ENCODE peak calls at places on chromosomes 2 and 18, in eight cellular contexts. S is body of pancreas, Z is transverse colon, R is A549, T is right lobe of liver, G is K562, X is heart left ventricle, C is vagina. Y is an unnamed sample.

GRCh38 chr18:45386256-45386655 is 229.0 kb upstream of the SLC14A2 start:
- DNase-seq in S (peak), Z (peak), R (no peak), T (no peak), G (peak), X (no peak), C (no peak), Y (peak)

GRCh38 chr2:188870289-188870688 is 103.9 kb upstream of the COL3A1 start:
- DNase-seq in S (no peak), Z (no peak), R (no peak), T (no peak), G (no peak), X (no peak), C (no peak), Y (no peak)

GRCh38 chr18:8745355-8746014 is 40.1 kb downstream of the MTCL1 start:
- DNase-seq in S (no peak), Z (no peak), R (no peak), T (no peak), G (no peak), X (no peak), C (no peak), Y (no peak)

GRCh38 chr2:190105554-190105953 is 43.0 kb upstream of the MSTN start:
- DNase-seq in S (no peak), Z (no peak), R (no peak), T (no peak), G (no peak), X (no peak), C (no peak), Y (no peak)

GRCh38 chr18:34794346-34794745 is 84.2 kb downstream of the DTNA start:
- DNase-seq in S (no peak), Z (no peak), R (no peak), T (no peak), G (no peak), X (no peak), C (no peak), Y (no peak)

GRCh38 chr2:173831312-173832229 is 133.6 kb downstream of the SP3 start:
- DNase-seq in S (peak), Z (peak), R (no peak), T (no peak), G (no peak), X (peak), C (no peak), Y (no peak)

GRCh38 chr18:41875094-41875780 is 79.8 kb upstream of the PIK3C3 start:
- DNase-seq in S (no peak), Z (no peak), R (no peak), T (no peak), G (no peak), X (no peak), C (no peak), Y (no peak)

GRCh38 chr2:25401307-25402021 is 59.7 kb upstream of the DNMT3A start:
- DNase-seq in S (no peak), Z (no peak), R (no peak), T (no peak), G (no peak), X (no peak), C (no peak), Y (no peak)

GRCh38 chr2:45729753-45730512 is 78.5 kb downstream of the PRKCE start:
- DNase-seq in S (no peak), Z (no peak), R (peak), T (no peak), G (peak), X (no peak), C (no peak), Y (peak)

GRCh38 chr2:39264733-39265132 is 21.0 kb upstream of the CDKL4 start:
- DNase-seq in S (no peak), Z (no peak), R (no peak), T (no peak), G (no peak), X (no peak), C (no peak), Y (no peak)

GRCh38 chr18:23635283-23636040 is 27.2 kb downstream of the ANKRD29 start:
- DNase-seq in S (no peak), Z (no peak), R (no peak), T (no peak), G (no peak), X (no peak), C (no peak), Y (no peak)

GRCh38 chr18:23634692-23635091 is 28.0 kb downstream of the ANKRD29 start:
- DNase-seq in S (no peak), Z (no peak), R (no peak), T (no peak), G (no peak), X (no peak), C (no peak), Y (no peak)

GRCh38 chr18:23631312-23631711 is 31.4 kb downstream of the ANKRD29 start:
- DNase-seq in S (no peak), Z (no peak), R (no peak), T (no peak), G (no peak), X (no peak), C (no peak), Y (no peak)

GRCh38 chr18:23631746-23632145 is 31.0 kb downstream of the ANKRD29 start:
- DNase-seq in S (no peak), Z (no peak), R (no peak), T (no peak), G (no peak), X (no peak), C (no peak), Y (no peak)

DNA sequence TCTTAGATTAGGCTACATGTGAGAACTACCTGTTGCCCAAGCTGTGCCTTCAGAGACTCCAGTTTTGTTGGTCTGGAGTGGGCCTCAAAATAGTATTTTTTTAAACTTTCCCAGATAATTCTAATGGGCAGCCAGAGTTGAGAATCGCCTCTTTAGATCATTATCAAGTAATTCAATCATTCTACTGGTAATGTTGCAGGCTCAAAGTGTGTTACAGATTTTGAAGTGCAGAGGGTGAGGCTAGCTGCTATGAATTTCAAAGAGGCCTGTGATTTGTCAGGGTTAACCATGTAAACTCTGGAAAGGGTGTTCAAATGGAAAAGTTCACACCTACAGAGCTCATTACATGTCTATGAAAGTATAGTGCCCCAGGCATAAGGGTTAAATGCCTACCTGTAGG is 30.1 kb downstream of the ANKRD29 start:
- DNase-seq in S (no peak), Z (no peak), R (no peak), T (no peak), G (no peak), X (no peak), C (no peak), Y (no peak)
- TF ChIP-seq POLR2A in S (no peak), Z (no peak), R (no peak), T (no peak), G (no peak), X (no peak), C (no peak), Y (no peak)

GRCh38 chr18:75209129-75209951 is at the start of gene PTGR3:
- DNase-seq in S (peak), Z (peak), R (peak), T (peak), G (peak), X (peak), C (no peak), Y (peak)

GRCh38 chr18:75211721-75212625 is 1.4 kb downstream of the TSHZ1 start:
- DNase-seq in S (peak), Z (peak), R (no peak), T (peak), G (peak), X (peak), C (no peak), Y (peak)

GRCh38 chr18:75209952-75210261 is 690 bp upstream of the TSHZ1 start:
- DNase-seq in S (no peak), Z (no peak), R (no peak), T (no peak), G (no peak), X (no peak), C (no peak), Y (peak)

GRCh38 chr18:75211002-75211621 is 515 bp downstream of the TSHZ1 start:
- DNase-seq in S (no peak), Z (peak), R (no peak), T (no peak), G (peak), X (no peak), C (no peak), Y (peak)

DNA sequence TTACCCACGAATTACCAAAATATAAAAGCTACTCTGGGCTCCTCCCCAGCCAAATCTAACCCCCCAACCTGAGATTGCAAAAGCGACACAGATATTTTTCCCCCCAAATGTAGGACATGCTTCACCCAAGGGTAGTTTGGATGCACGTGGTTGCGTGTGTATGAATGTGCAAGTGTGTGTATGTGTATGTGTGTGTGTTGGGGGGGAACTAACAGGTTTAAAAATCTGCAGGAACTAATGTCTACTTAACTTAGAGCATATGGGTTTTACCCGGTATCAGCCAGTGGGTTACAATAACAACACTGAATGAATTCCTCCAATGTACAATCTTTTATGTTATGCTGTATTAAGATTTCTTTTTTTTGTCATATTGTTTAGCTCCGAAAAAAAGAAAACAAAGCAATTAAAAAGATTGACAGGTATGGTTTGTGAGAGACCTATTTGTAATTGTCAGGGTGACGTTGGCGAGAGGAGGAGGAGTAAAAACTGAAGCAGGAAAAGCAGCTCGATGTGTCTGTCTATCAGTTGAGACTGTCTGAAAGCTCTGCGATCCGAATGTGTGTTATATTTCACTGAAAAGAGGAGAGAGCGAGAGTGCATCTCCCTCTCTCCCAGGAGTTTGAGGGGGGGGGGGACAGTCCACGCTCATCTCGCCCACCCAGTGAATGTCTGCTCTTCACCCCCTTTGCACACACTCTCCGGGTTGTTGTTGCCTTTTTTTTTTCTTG is at the start of gene TSHZ1:
- DNase-seq in S (peak), Z (peak), R (peak), T (no peak), G (peak), X (peak), C (no peak), Y (peak)
- TF ChIP-seq POLR2A in S (peak), Z (peak), R (no peak), T (peak), G (peak), X (peak), C (no peak), Y (peak)

GRCh38 chr18:79405781-79406575 is 10.2 kb downstream of the NFATC1 start:
- DNase-seq in S (no peak), Z (peak), R (no peak), T (peak), G (no peak), X (peak), C (no peak), Y (peak)
- TF ChIP-seq POLR2A in S (no peak), Z (peak), R (no peak), T (no peak), G (no peak), X (no peak), C (no peak), Y (no peak)

GRCh38 chr2:241274127-241274526 is 41.3 kb downstream of the HDLBP start:
- DNase-seq in S (peak), Z (no peak), R (no peak), T (no peak), G (no peak), X (no peak), C (no peak), Y (no peak)

GRCh38 chr2:241273552-241273988 is 41.9 kb downstream of the HDLBP start:
- DNase-seq in S (no peak), Z (no peak), R (no peak), T (no peak), G (no peak), X (no peak), C (no peak), Y (no peak)

GRCh38 chr2:241271641-241272297 is 43.7 kb downstream of the HDLBP start:
- DNase-seq in S (peak), Z (peak), R (peak), T (peak), G (peak), X (peak), C (no peak), Y (peak)

GRCh38 chr2:241272298-241272721 is 43.2 kb downstream of the HDLBP start:
- DNase-seq in S (peak), Z (peak), R (no peak), T (peak), G (no peak), X (peak), C (no peak), Y (no peak)

GRCh38 chr2:241272722-241273551 is 42.5 kb downstream of the HDLBP start:
- DNase-seq in S (peak), Z (peak), R (no peak), T (peak), G (peak), X (peak), C (no peak), Y (peak)
- TF ChIP-seq POLR2A in S (peak), Z (no peak), R (peak), T (no peak), G (no peak), X (peak), C (peak), Y (no peak)

GRCh38 chr2:218781691-218782528 is at the start of gene CYP27A1:
- DNase-seq in S (peak), Z (peak), R (no peak), T (peak), G (no peak), X (peak), C (no peak), Y (no peak)
- TF ChIP-seq POLR2A in S (peak), Z (peak), R (no peak), T (peak), G (no peak), X (peak), C (no peak), Y (no peak)

DNA sequence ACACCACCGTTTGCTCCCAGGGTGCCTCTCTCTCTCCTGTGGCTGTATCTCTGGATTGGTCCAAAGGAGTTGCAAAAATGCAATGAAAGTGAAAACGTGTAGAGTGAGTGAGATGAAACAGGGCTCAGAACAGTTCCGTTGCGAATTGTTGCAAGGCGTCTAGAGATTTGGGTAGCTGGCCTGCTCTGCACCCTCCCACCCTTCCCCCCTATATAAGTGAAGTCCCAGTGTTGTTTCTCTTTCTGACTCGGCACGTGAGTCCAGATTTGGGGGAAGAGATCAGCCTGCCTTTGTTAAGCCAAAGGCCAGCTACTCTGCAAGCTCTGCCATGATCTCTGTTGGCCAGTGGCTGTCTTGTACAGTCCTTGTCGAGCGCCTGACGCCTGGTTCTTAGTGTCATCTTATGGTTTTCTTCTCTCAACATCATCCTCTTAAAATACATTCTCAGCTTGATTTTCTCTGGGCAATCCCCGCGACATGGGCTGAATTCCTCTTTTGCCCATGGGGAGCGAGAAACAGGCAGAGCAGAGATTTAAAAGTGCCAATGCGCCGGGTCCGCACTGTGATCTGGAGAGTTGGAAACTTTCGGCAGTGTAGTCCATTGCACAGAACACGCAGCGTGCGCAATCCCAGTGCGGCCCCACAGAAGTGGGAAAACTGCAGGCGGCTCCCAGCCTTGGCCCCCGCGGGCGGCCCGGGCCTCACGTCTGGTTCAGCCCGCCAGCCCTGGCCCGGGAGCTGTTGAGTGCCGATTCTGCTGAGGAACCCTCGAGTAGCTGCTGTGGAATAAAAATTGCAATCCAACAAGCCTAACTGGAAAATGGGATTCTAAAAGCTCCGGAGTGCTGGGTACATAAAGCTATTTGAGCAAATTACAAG is 9.3 kb downstream of the MEIS1 start:
- DNase-seq in S (no peak), Z (no peak), R (no peak), T (no peak), G (no peak), X (no peak), C (no peak), Y (no peak)
- TF ChIP-seq POLR2A in S (no peak), Z (no peak), R (no peak), T (no peak), G (no peak), X (no peak), C (no peak), Y (no peak)

GRCh38 chr2:128232965-128233789 is 85.5 kb downstream of the HS6ST1 start:
- DNase-seq in S (peak), Z (peak), R (peak), T (peak), G (peak), X (peak), C (no peak), Y (peak)
- TF ChIP-seq POLR2A in S (peak), Z (peak), R (peak), T (peak), G (no peak), X (no peak), C (no peak), Y (no peak)

GRCh38 chr2:121736462-121737336 is at the start of gene NIFK:
- DNase-seq in S (peak), Z (peak), R (peak), T (peak), G (peak), X (peak), C (peak), Y (peak)
- TF ChIP-seq POLR2A in S (peak), Z (peak), R (peak), T (peak), G (peak), X (peak), C (no peak), Y (peak)

GRCh38 chr2:100924520-100925451 is 77.3 kb upstream of the RPL31 start:
- DNase-seq in S (no peak), Z (peak), R (no peak), T (no peak), G (no peak), X (peak), C (no peak), Y (no peak)
- TF ChIP-seq POLR2A in S (no peak), Z (peak), R (no peak), T (peak), G (no peak), X (no peak), C (no peak), Y (no peak)

GRCh38 chr2:102437122-102437521 is 14.2 kb downstream of the IL18RAP start:
- DNase-seq in S (no peak), Z (no peak), R (no peak), T (no peak), G (no peak), X (no peak), C (no peak), Y (peak)
- TF ChIP-seq POLR2A in S (no peak), Z (no peak), R (no peak), T (no peak), G (no peak), X (no peak), C (no peak), Y (no peak)

Y was measured in erythroblast.